ENCODE peak calls at places on chromosomes 16 and 17, in four cellular contexts. U is ELR, O is T follicular helper cell, N is hepatic stellate cell. R is an unnamed sample.

GRCh38 chr17:42832213-42832933 is 824 bp upstream of the PSME3 start:
- DNase-seq in U (peak), O (no peak), N (no peak), R (no peak)

GRCh38 chr17:948284-948852 is 31.2 kb downstream of the NXN start:
- DNase-seq in U (peak), O (no peak), N (no peak), R (no peak)

GRCh38 chr17:28468781-28469180 is 4.7 kb upstream of the SLC13A2 start:
- DNase-seq in O (no peak), U (no peak), N (no peak), R (no peak)

GRCh38 chr16:46756772-46757171 is 8.6 kb upstream of the MYLK3 start:
- DNase-seq in O (no peak), U (no peak), N (no peak), R (no peak)

GRCh38 chr17:28563475-28563874 is 7.8 kb downstream of the PIGS start:
- DNase-seq in U (peak), O (no peak), N (peak), R (no peak)

GRCh38 chr16:25140459-25140858 is 28.9 kb downstream of the LCMT1 start:
- DNase-seq in N (no peak), U (no peak), O (no peak), R (peak)

GRCh38 chr17:83109793-83110645 is 30.6 kb downstream of the METRNL start:
- DNase-seq in N (peak), O (no peak), U (peak), R (peak)

GRCh38 chr16:80175011-80175410 is 365.8 kb upstream of the DYNLRB2 start:
- DNase-seq in O (no peak), U (peak), N (no peak), R (no peak)

GRCh38 chr16:83538707-83539106 is 269.1 kb upstream of the HSBP1 start:
- DNase-seq in O (no peak), N (no peak), U (no peak), R (no peak)

GRCh38 chr17:10585529-10585928 is 36.1 kb upstream of the MYH2 start:
- DNase-seq in N (no peak), O (no peak), U (no peak), R (no peak)

GRCh38 chr17:64627797-64628196 is 34.3 kb downstream of the SMURF2 start:
- DNase-seq in N (no peak), O (no peak), U (no peak), R (no peak)

GRCh38 chr17:66580601-66581385 is 254.1 kb upstream of the CACNG5 start:
- DNase-seq in N (peak), U (peak), O (no peak), R (no peak)

GRCh38 chr17:50187741-50188520 is 13.5 kb downstream of the COL1A1 start:
- DNase-seq in O (no peak), N (no peak), U (no peak), R (no peak)

GRCh38 chr17:81086789-81087551 is 52.0 kb downstream of the BAIAP2 start:
- DNase-seq in N (no peak), O (no peak), U (no peak), R (peak)

GRCh38 chr17:80446645-80447405 is 29.6 kb downstream of the NPTX1 start:
- DNase-seq in U (peak), O (no peak), N (peak), R (peak)

GRCh38 chr17:410674-411401 is 58.2 kb upstream of the RPH3AL start:
- DNase-seq in O (peak), N (no peak), U (peak), R (peak)